ENCODE peak calls at places on chromosomes 13 and 19, in nine cellular contexts. One of them, this sample, is unnamed.

GRCh38 chr19:42279148-42279901 is 10.3 kb downstream of the CIC start:
- DNase-seq in ovary: no peak
- DNase-seq in KG1: peak
- DNase-seq in stimulated activated CD4-positive, alpha-beta T cell treated with anti-CD3 and anti-CD28 coated beads, Interleukin-4, amount 100 ng/mL, for 1 hour: no peak
- DNase-seq in activated effector memory CD4-positive, alpha-beta T cell treated with anti-CD3 and anti-CD28 coated beads, Interleukin-2, amount 50 U/mL, for 16 hours: peak
- DNase-seq in stimulated activated CD8-positive, alpha-beta memory T cell treated with anti-CD3 and anti-CD28 coated beads, Interleukin-4, amount 100 ng/mL, for 1 hour: no peak
- DNase-seq in effector CD8-positive, alpha-beta T cell: no peak
- DNase-seq in T1000: no peak
- DNase-seq in neuronal stem cell: no peak
- DNase-seq in this sample: no peak

GRCh38 chr13:53052675-53053074 is 24.1 kb downstream of the OLFM4 start:
- DNase-seq in ovary: no peak
- DNase-seq in KG1: no peak
- DNase-seq in stimulated activated CD4-positive, alpha-beta T cell treated with anti-CD3 and anti-CD28 coated beads, Interleukin-4, amount 100 ng/mL, for 1 hour: no peak
- DNase-seq in activated effector memory CD4-positive, alpha-beta T cell treated with anti-CD3 and anti-CD28 coated beads, Interleukin-2, amount 50 U/mL, for 16 hours: no peak
- DNase-seq in stimulated activated CD8-positive, alpha-beta memory T cell treated with anti-CD3 and anti-CD28 coated beads, Interleukin-4, amount 100 ng/mL, for 1 hour: no peak
- DNase-seq in effector CD8-positive, alpha-beta T cell: no peak
- DNase-seq in T1000: no peak
- DNase-seq in neuronal stem cell: no peak
- DNase-seq in this sample: no peak

GRCh38 chr13:110268061-110268460 is 38.9 kb downstream of the COL4A1 start:
- DNase-seq in ovary: no peak
- DNase-seq in KG1: no peak
- DNase-seq in stimulated activated CD4-positive, alpha-beta T cell treated with anti-CD3 and anti-CD28 coated beads, Interleukin-4, amount 100 ng/mL, for 1 hour: no peak
- DNase-seq in activated effector memory CD4-positive, alpha-beta T cell treated with anti-CD3 and anti-CD28 coated beads, Interleukin-2, amount 50 U/mL, for 16 hours: no peak
- DNase-seq in stimulated activated CD8-positive, alpha-beta memory T cell treated with anti-CD3 and anti-CD28 coated beads, Interleukin-4, amount 100 ng/mL, for 1 hour: no peak
- DNase-seq in effector CD8-positive, alpha-beta T cell: no peak
- DNase-seq in T1000: no peak
- DNase-seq in neuronal stem cell: no peak
- DNase-seq in this sample: peak

GRCh38 chr19:34336781-34337271 is 28.2 kb upstream of the GPI start:
- DNase-seq in ovary: no peak
- DNase-seq in KG1: peak
- DNase-seq in stimulated activated CD4-positive, alpha-beta T cell treated with anti-CD3 and anti-CD28 coated beads, Interleukin-4, amount 100 ng/mL, for 1 hour: peak
- DNase-seq in activated effector memory CD4-positive, alpha-beta T cell treated with anti-CD3 and anti-CD28 coated beads, Interleukin-2, amount 50 U/mL, for 16 hours: peak
- DNase-seq in stimulated activated CD8-positive, alpha-beta memory T cell treated with anti-CD3 and anti-CD28 coated beads, Interleukin-4, amount 100 ng/mL, for 1 hour: no peak
- DNase-seq in effector CD8-positive, alpha-beta T cell: peak
- DNase-seq in T1000: no peak
- DNase-seq in neuronal stem cell: no peak
- DNase-seq in this sample: no peak

GRCh38 chr19:10013316-10013715 is at the start of gene RDH8:
- DNase-seq in ovary: no peak
- DNase-seq in KG1: no peak
- DNase-seq in stimulated activated CD4-positive, alpha-beta T cell treated with anti-CD3 and anti-CD28 coated beads, Interleukin-4, amount 100 ng/mL, for 1 hour: no peak
- DNase-seq in activated effector memory CD4-positive, alpha-beta T cell treated with anti-CD3 and anti-CD28 coated beads, Interleukin-2, amount 50 U/mL, for 16 hours: no peak
- DNase-seq in stimulated activated CD8-positive, alpha-beta memory T cell treated with anti-CD3 and anti-CD28 coated beads, Interleukin-4, amount 100 ng/mL, for 1 hour: no peak
- DNase-seq in effector CD8-positive, alpha-beta T cell: no peak
- DNase-seq in T1000: no peak
- DNase-seq in neuronal stem cell: no peak
- DNase-seq in this sample: no peak

GRCh38 chr19:13459351-13459750 is 46.9 kb downstream of the CACNA1A start:
- DNase-seq in ovary: no peak
- DNase-seq in KG1: no peak
- DNase-seq in stimulated activated CD4-positive, alpha-beta T cell treated with anti-CD3 and anti-CD28 coated beads, Interleukin-4, amount 100 ng/mL, for 1 hour: no peak
- DNase-seq in activated effector memory CD4-positive, alpha-beta T cell treated with anti-CD3 and anti-CD28 coated beads, Interleukin-2, amount 50 U/mL, for 16 hours: no peak
- DNase-seq in stimulated activated CD8-positive, alpha-beta memory T cell treated with anti-CD3 and anti-CD28 coated beads, Interleukin-4, amount 100 ng/mL, for 1 hour: no peak
- DNase-seq in effector CD8-positive, alpha-beta T cell: no peak
- DNase-seq in T1000: no peak
- DNase-seq in neuronal stem cell: peak
- DNase-seq in this sample: no peak

GRCh38 chr19:49889687-49890348 is 6.9 kb downstream of the IL4I1 start:
- DNase-seq in ovary: peak
- DNase-seq in KG1: no peak
- DNase-seq in stimulated activated CD4-positive, alpha-beta T cell treated with anti-CD3 and anti-CD28 coated beads, Interleukin-4, amount 100 ng/mL, for 1 hour: peak
- DNase-seq in activated effector memory CD4-positive, alpha-beta T cell treated with anti-CD3 and anti-CD28 coated beads, Interleukin-2, amount 50 U/mL, for 16 hours: peak
- DNase-seq in stimulated activated CD8-positive, alpha-beta memory T cell treated with anti-CD3 and anti-CD28 coated beads, Interleukin-4, amount 100 ng/mL, for 1 hour: peak
- DNase-seq in effector CD8-positive, alpha-beta T cell: peak
- DNase-seq in T1000: no peak
- DNase-seq in neuronal stem cell: peak
- DNase-seq in this sample: peak

GRCh38 chr13:79448413-79448812 is 32.5 kb upstream of the NDFIP2 start:
- DNase-seq in ovary: no peak
- DNase-seq in KG1: no peak
- DNase-seq in stimulated activated CD4-positive, alpha-beta T cell treated with anti-CD3 and anti-CD28 coated beads, Interleukin-4, amount 100 ng/mL, for 1 hour: no peak
- DNase-seq in activated effector memory CD4-positive, alpha-beta T cell treated with anti-CD3 and anti-CD28 coated beads, Interleukin-2, amount 50 U/mL, for 16 hours: no peak
- DNase-seq in stimulated activated CD8-positive, alpha-beta memory T cell treated with anti-CD3 and anti-CD28 coated beads, Interleukin-4, amount 100 ng/mL, for 1 hour: no peak
- DNase-seq in effector CD8-positive, alpha-beta T cell: no peak
- DNase-seq in T1000: no peak
- DNase-seq in neuronal stem cell: no peak
- DNase-seq in this sample: no peak

GRCh38 chr19:32767951-32768679 is 48.5 kb downstream of the TDRD12 start:
- DNase-seq in ovary: no peak
- DNase-seq in KG1: no peak
- DNase-seq in stimulated activated CD4-positive, alpha-beta T cell treated with anti-CD3 and anti-CD28 coated beads, Interleukin-4, amount 100 ng/mL, for 1 hour: no peak
- DNase-seq in activated effector memory CD4-positive, alpha-beta T cell treated with anti-CD3 and anti-CD28 coated beads, Interleukin-2, amount 50 U/mL, for 16 hours: no peak
- DNase-seq in stimulated activated CD8-positive, alpha-beta memory T cell treated with anti-CD3 and anti-CD28 coated beads, Interleukin-4, amount 100 ng/mL, for 1 hour: no peak
- DNase-seq in effector CD8-positive, alpha-beta T cell: no peak
- DNase-seq in T1000: no peak
- DNase-seq in neuronal stem cell: no peak
- DNase-seq in this sample: no peak

GRCh38 chr13:102799544-102800144 is 725 bp downstream of the BIVM start:
- DNase-seq in ovary: peak
- DNase-seq in KG1: no peak
- DNase-seq in stimulated activated CD4-positive, alpha-beta T cell treated with anti-CD3 and anti-CD28 coated beads, Interleukin-4, amount 100 ng/mL, for 1 hour: no peak
- DNase-seq in activated effector memory CD4-positive, alpha-beta T cell treated with anti-CD3 and anti-CD28 coated beads, Interleukin-2, amount 50 U/mL, for 16 hours: no peak
- DNase-seq in stimulated activated CD8-positive, alpha-beta memory T cell treated with anti-CD3 and anti-CD28 coated beads, Interleukin-4, amount 100 ng/mL, for 1 hour: no peak
- DNase-seq in effector CD8-positive, alpha-beta T cell: no peak
- DNase-seq in T1000: no peak
- DNase-seq in neuronal stem cell: peak
- DNase-seq in this sample: no peak

GRCh38 chr19:23762884-23763711 is 4.4 kb upstream of the ZNF681 start:
- DNase-seq in ovary: peak
- DNase-seq in KG1: peak
- DNase-seq in stimulated activated CD4-positive, alpha-beta T cell treated with anti-CD3 and anti-CD28 coated beads, Interleukin-4, amount 100 ng/mL, for 1 hour: peak
- DNase-seq in activated effector memory CD4-positive, alpha-beta T cell treated with anti-CD3 and anti-CD28 coated beads, Interleukin-2, amount 50 U/mL, for 16 hours: peak
- DNase-seq in stimulated activated CD8-positive, alpha-beta memory T cell treated with anti-CD3 and anti-CD28 coated beads, Interleukin-4, amount 100 ng/mL, for 1 hour: peak
- DNase-seq in effector CD8-positive, alpha-beta T cell: peak
- DNase-seq in T1000: peak
- DNase-seq in neuronal stem cell: peak
- DNase-seq in this sample: peak

GRCh38 chr13:97340399-97340798 is 93.6 kb upstream of the RAP2A start:
- DNase-seq in ovary: no peak
- DNase-seq in KG1: no peak
- DNase-seq in stimulated activated CD4-positive, alpha-beta T cell treated with anti-CD3 and anti-CD28 coated beads, Interleukin-4, amount 100 ng/mL, for 1 hour: no peak
- DNase-seq in activated effector memory CD4-positive, alpha-beta T cell treated with anti-CD3 and anti-CD28 coated beads, Interleukin-2, amount 50 U/mL, for 16 hours: no peak
- DNase-seq in stimulated activated CD8-positive, alpha-beta memory T cell treated with anti-CD3 and anti-CD28 coated beads, Interleukin-4, amount 100 ng/mL, for 1 hour: no peak
- DNase-seq in effector CD8-positive, alpha-beta T cell: no peak
- DNase-seq in T1000: no peak
- DNase-seq in neuronal stem cell: no peak
- DNase-seq in this sample: no peak

GRCh38 chr13:109835321-109835720 is 48.9 kb upstream of the IRS2 start:
- DNase-seq in ovary: no peak
- DNase-seq in KG1: no peak
- DNase-seq in stimulated activated CD4-positive, alpha-beta T cell treated with anti-CD3 and anti-CD28 coated beads, Interleukin-4, amount 100 ng/mL, for 1 hour: no peak
- DNase-seq in activated effector memory CD4-positive, alpha-beta T cell treated with anti-CD3 and anti-CD28 coated beads, Interleukin-2, amount 50 U/mL, for 16 hours: no peak
- DNase-seq in stimulated activated CD8-positive, alpha-beta memory T cell treated with anti-CD3 and anti-CD28 coated beads, Interleukin-4, amount 100 ng/mL, for 1 hour: no peak
- DNase-seq in effector CD8-positive, alpha-beta T cell: no peak
- DNase-seq in T1000: no peak
- DNase-seq in neuronal stem cell: no peak
- DNase-seq in this sample: no peak

GRCh38 chr19:48395499-48395898 is 2.0 kb downstream of the GRIN2D start:
- DNase-seq in ovary: no peak
- DNase-seq in KG1: no peak
- DNase-seq in stimulated activated CD4-positive, alpha-beta T cell treated with anti-CD3 and anti-CD28 coated beads, Interleukin-4, amount 100 ng/mL, for 1 hour: no peak
- DNase-seq in activated effector memory CD4-positive, alpha-beta T cell treated with anti-CD3 and anti-CD28 coated beads, Interleukin-2, amount 50 U/mL, for 16 hours: no peak
- DNase-seq in stimulated activated CD8-positive, alpha-beta memory T cell treated with anti-CD3 and anti-CD28 coated beads, Interleukin-4, amount 100 ng/mL, for 1 hour: no peak
- DNase-seq in effector CD8-positive, alpha-beta T cell: no peak
- DNase-seq in T1000: no peak
- DNase-seq in neuronal stem cell: no peak
- DNase-seq in this sample: no peak

GRCh38 chr19:294819-295686 is 3.9 kb upstream of the PLPP2 start:
- DNase-seq in ovary: no peak
- DNase-seq in KG1: no peak
- DNase-seq in stimulated activated CD4-positive, alpha-beta T cell treated with anti-CD3 and anti-CD28 coated beads, Interleukin-4, amount 100 ng/mL, for 1 hour: peak
- DNase-seq in activated effector memory CD4-positive, alpha-beta T cell treated with anti-CD3 and anti-CD28 coated beads, Interleukin-2, amount 50 U/mL, for 16 hours: peak
- DNase-seq in stimulated activated CD8-positive, alpha-beta memory T cell treated with anti-CD3 and anti-CD28 coated beads, Interleukin-4, amount 100 ng/mL, for 1 hour: no peak
- DNase-seq in effector CD8-positive, alpha-beta T cell: peak
- DNase-seq in T1000: no peak
- DNase-seq in neuronal stem cell: no peak
- DNase-seq in this sample: peak

GRCh38 chr19:13804830-13805683 is 9.8 kb downstream of the ZSWIM4 start:
- DNase-seq in ovary: no peak
- DNase-seq in KG1: no peak
- DNase-seq in stimulated activated CD4-positive, alpha-beta T cell treated with anti-CD3 and anti-CD28 coated beads, Interleukin-4, amount 100 ng/mL, for 1 hour: no peak
- DNase-seq in activated effector memory CD4-positive, alpha-beta T cell treated with anti-CD3 and anti-CD28 coated beads, Interleukin-2, amount 50 U/mL, for 16 hours: no peak
- DNase-seq in stimulated activated CD8-positive, alpha-beta memory T cell treated with anti-CD3 and anti-CD28 coated beads, Interleukin-4, amount 100 ng/mL, for 1 hour: no peak
- DNase-seq in effector CD8-positive, alpha-beta T cell: no peak
- DNase-seq in T1000: no peak
- DNase-seq in neuronal stem cell: no peak
- DNase-seq in this sample: no peak

GRCh38 chr19:13163609-13164364 is 13.6 kb downstream of the IER2 start:
- DNase-seq in ovary: peak
- DNase-seq in KG1: no peak
- DNase-seq in stimulated activated CD4-positive, alpha-beta T cell treated with anti-CD3 and anti-CD28 coated beads, Interleukin-4, amount 100 ng/mL, for 1 hour: peak
- DNase-seq in activated effector memory CD4-positive, alpha-beta T cell treated with anti-CD3 and anti-CD28 coated beads, Interleukin-2, amount 50 U/mL, for 16 hours: peak
- DNase-seq in stimulated activated CD8-positive, alpha-beta memory T cell treated with anti-CD3 and anti-CD28 coated beads, Interleukin-4, amount 100 ng/mL, for 1 hour: no peak
- DNase-seq in effector CD8-positive, alpha-beta T cell: peak
- DNase-seq in T1000: peak
- DNase-seq in neuronal stem cell: peak
- DNase-seq in this sample: peak

GRCh38 chr13:72651196-72651595 is 76.2 kb downstream of the MZT1 start:
- DNase-seq in ovary: no peak
- DNase-seq in KG1: no peak
- DNase-seq in stimulated activated CD4-positive, alpha-beta T cell treated with anti-CD3 and anti-CD28 coated beads, Interleukin-4, amount 100 ng/mL, for 1 hour: no peak
- DNase-seq in activated effector memory CD4-positive, alpha-beta T cell treated with anti-CD3 and anti-CD28 coated beads, Interleukin-2, amount 50 U/mL, for 16 hours: no peak
- DNase-seq in stimulated activated CD8-positive, alpha-beta memory T cell treated with anti-CD3 and anti-CD28 coated beads, Interleukin-4, amount 100 ng/mL, for 1 hour: no peak
- DNase-seq in effector CD8-positive, alpha-beta T cell: no peak
- DNase-seq in T1000: no peak
- DNase-seq in neuronal stem cell: peak
- DNase-seq in this sample: no peak

GRCh38 chr13:73248711-73249580 is 190.1 kb downstream of the KLF5 start:
- DNase-seq in ovary: peak
- DNase-seq in KG1: no peak
- DNase-seq in stimulated activated CD4-positive, alpha-beta T cell treated with anti-CD3 and anti-CD28 coated beads, Interleukin-4, amount 100 ng/mL, for 1 hour: no peak
- DNase-seq in activated effector memory CD4-positive, alpha-beta T cell treated with anti-CD3 and anti-CD28 coated beads, Interleukin-2, amount 50 U/mL, for 16 hours: no peak
- DNase-seq in stimulated activated CD8-positive, alpha-beta memory T cell treated with anti-CD3 and anti-CD28 coated beads, Interleukin-4, amount 100 ng/mL, for 1 hour: no peak
- DNase-seq in effector CD8-positive, alpha-beta T cell: no peak
- DNase-seq in T1000: no peak
- DNase-seq in neuronal stem cell: no peak
- DNase-seq in this sample: no peak

GRCh38 chr19:736125-736524 is 14.8 kb upstream of the MISP start:
- DNase-seq in ovary: peak
- DNase-seq in KG1: no peak
- DNase-seq in stimulated activated CD4-positive, alpha-beta T cell treated with anti-CD3 and anti-CD28 coated beads, Interleukin-4, amount 100 ng/mL, for 1 hour: no peak
- DNase-seq in activated effector memory CD4-positive, alpha-beta T cell treated with anti-CD3 and anti-CD28 coated beads, Interleukin-2, amount 50 U/mL, for 16 hours: no peak
- DNase-seq in stimulated activated CD8-positive, alpha-beta memory T cell treated with anti-CD3 and anti-CD28 coated beads, Interleukin-4, amount 100 ng/mL, for 1 hour: no peak
- DNase-seq in effector CD8-positive, alpha-beta T cell: no peak
- DNase-seq in T1000: no peak
- DNase-seq in neuronal stem cell: no peak
- DNase-seq in this sample: no peak

GRCh38 chr13:76884167-76884566 is 2.0 kb downstream of the KCTD12 start:
- DNase-seq in ovary: peak
- DNase-seq in KG1: no peak
- DNase-seq in stimulated activated CD4-positive, alpha-beta T cell treated with anti-CD3 and anti-CD28 coated beads, Interleukin-4, amount 100 ng/mL, for 1 hour: peak
- DNase-seq in activated effector memory CD4-positive, alpha-beta T cell treated with anti-CD3 and anti-CD28 coated beads, Interleukin-2, amount 50 U/mL, for 16 hours: no peak
- DNase-seq in stimulated activated CD8-positive, alpha-beta memory T cell treated with anti-CD3 and anti-CD28 coated beads, Interleukin-4, amount 100 ng/mL, for 1 hour: no peak
- DNase-seq in effector CD8-positive, alpha-beta T cell: no peak
- DNase-seq in T1000: no peak
- DNase-seq in neuronal stem cell: no peak
- DNase-seq in this sample: no peak

GRCh38 chr19:48969276-48970138 is 4.4 kb downstream of the FTL start:
- DNase-seq in ovary: no peak
- DNase-seq in KG1: no peak
- DNase-seq in stimulated activated CD4-positive, alpha-beta T cell treated with anti-CD3 and anti-CD28 coated beads, Interleukin-4, amount 100 ng/mL, for 1 hour: no peak
- DNase-seq in activated effector memory CD4-positive, alpha-beta T cell treated with anti-CD3 and anti-CD28 coated beads, Interleukin-2, amount 50 U/mL, for 16 hours: no peak
- DNase-seq in stimulated activated CD8-positive, alpha-beta memory T cell treated with anti-CD3 and anti-CD28 coated beads, Interleukin-4, amount 100 ng/mL, for 1 hour: no peak
- DNase-seq in effector CD8-positive, alpha-beta T cell: no peak
- DNase-seq in T1000: no peak
- DNase-seq in neuronal stem cell: no peak
- DNase-seq in this sample: no peak

GRCh38 chr13:109744512-109745051 is 41.8 kb downstream of the IRS2 start:
- DNase-seq in ovary: peak
- DNase-seq in KG1: no peak
- DNase-seq in stimulated activated CD4-positive, alpha-beta T cell treated with anti-CD3 and anti-CD28 coated beads, Interleukin-4, amount 100 ng/mL, for 1 hour: no peak
- DNase-seq in activated effector memory CD4-positive, alpha-beta T cell treated with anti-CD3 and anti-CD28 coated beads, Interleukin-2, amount 50 U/mL, for 16 hours: no peak
- DNase-seq in stimulated activated CD8-positive, alpha-beta memory T cell treated with anti-CD3 and anti-CD28 coated beads, Interleukin-4, amount 100 ng/mL, for 1 hour: no peak
- DNase-seq in effector CD8-positive, alpha-beta T cell: no peak
- DNase-seq in T1000: peak
- DNase-seq in neuronal stem cell: no peak
- DNase-seq in this sample: no peak

GRCh38 chr13:113990321-113990837 is 16.5 kb upstream of the C13orf46 start:
- DNase-seq in ovary: no peak
- DNase-seq in KG1: no peak
- DNase-seq in stimulated activated CD4-positive, alpha-beta T cell treated with anti-CD3 and anti-CD28 coated beads, Interleukin-4, amount 100 ng/mL, for 1 hour: no peak
- DNase-seq in activated effector memory CD4-positive, alpha-beta T cell treated with anti-CD3 and anti-CD28 coated beads, Interleukin-2, amount 50 U/mL, for 16 hours: peak
- DNase-seq in stimulated activated CD8-positive, alpha-beta memory T cell treated with anti-CD3 and anti-CD28 coated beads, Interleukin-4, amount 100 ng/mL, for 1 hour: no peak
- DNase-seq in effector CD8-positive, alpha-beta T cell: no peak
- DNase-seq in T1000: no peak
- DNase-seq in neuronal stem cell: no peak
- DNase-seq in this sample: no peak

GRCh38 chr19:14459703-14460102 is 15.5 kb downstream of the PTGER1 start:
- DNase-seq in ovary: no peak
- DNase-seq in KG1: no peak
- DNase-seq in stimulated activated CD4-positive, alpha-beta T cell treated with anti-CD3 and anti-CD28 coated beads, Interleukin-4, amount 100 ng/mL, for 1 hour: no peak
- DNase-seq in activated effector memory CD4-positive, alpha-beta T cell treated with anti-CD3 and anti-CD28 coated beads, Interleukin-2, amount 50 U/mL, for 16 hours: no peak
- DNase-seq in stimulated activated CD8-positive, alpha-beta memory T cell treated with anti-CD3 and anti-CD28 coated beads, Interleukin-4, amount 100 ng/mL, for 1 hour: no peak
- DNase-seq in effector CD8-positive, alpha-beta T cell: no peak
- DNase-seq in T1000: no peak
- DNase-seq in neuronal stem cell: no peak
- DNase-seq in this sample: no peak

GRCh38 chr19:47057328-47057727 is 8.9 kb upstream of the TMEM160 start:
- DNase-seq in ovary: no peak
- DNase-seq in KG1: no peak
- DNase-seq in stimulated activated CD4-positive, alpha-beta T cell treated with anti-CD3 and anti-CD28 coated beads, Interleukin-4, amount 100 ng/mL, for 1 hour: no peak
- DNase-seq in activated effector memory CD4-positive, alpha-beta T cell treated with anti-CD3 and anti-CD28 coated beads, Interleukin-2, amount 50 U/mL, for 16 hours: no peak
- DNase-seq in stimulated activated CD8-positive, alpha-beta memory T cell treated with anti-CD3 and anti-CD28 coated beads, Interleukin-4, amount 100 ng/mL, for 1 hour: no peak
- DNase-seq in effector CD8-positive, alpha-beta T cell: no peak
- DNase-seq in T1000: no peak
- DNase-seq in neuronal stem cell: no peak
- DNase-seq in this sample: no peak

GRCh38 chr13:84940167-84940566 is 859.1 kb downstream of the SLITRK6 start:
- DNase-seq in ovary: no peak
- DNase-seq in KG1: no peak
- DNase-seq in stimulated activated CD4-positive, alpha-beta T cell treated with anti-CD3 and anti-CD28 coated beads, Interleukin-4, amount 100 ng/mL, for 1 hour: no peak
- DNase-seq in activated effector memory CD4-positive, alpha-beta T cell treated with anti-CD3 and anti-CD28 coated beads, Interleukin-2, amount 50 U/mL, for 16 hours: no peak
- DNase-seq in stimulated activated CD8-positive, alpha-beta memory T cell treated with anti-CD3 and anti-CD28 coated beads, Interleukin-4, amount 100 ng/mL, for 1 hour: no peak
- DNase-seq in effector CD8-positive, alpha-beta T cell: no peak
- DNase-seq in T1000: no peak
- DNase-seq in neuronal stem cell: no peak
- DNase-seq in this sample: no peak

GRCh38 chr13:33735276-33735675 is 82.7 kb upstream of the RFC3 start:
- DNase-seq in ovary: no peak
- DNase-seq in KG1: no peak
- DNase-seq in stimulated activated CD4-positive, alpha-beta T cell treated with anti-CD3 and anti-CD28 coated beads, Interleukin-4, amount 100 ng/mL, for 1 hour: no peak
- DNase-seq in activated effector memory CD4-positive, alpha-beta T cell treated with anti-CD3 and anti-CD28 coated beads, Interleukin-2, amount 50 U/mL, for 16 hours: no peak
- DNase-seq in stimulated activated CD8-positive, alpha-beta memory T cell treated with anti-CD3 and anti-CD28 coated beads, Interleukin-4, amount 100 ng/mL, for 1 hour: no peak
- DNase-seq in effector CD8-positive, alpha-beta T cell: no peak
- DNase-seq in T1000: no peak
- DNase-seq in neuronal stem cell: no peak
- DNase-seq in this sample: no peak

GRCh38 chr13:105634059-105634458 is 901.4 kb downstream of the EFNB2 start:
- DNase-seq in ovary: no peak
- DNase-seq in KG1: no peak
- DNase-seq in stimulated activated CD4-positive, alpha-beta T cell treated with anti-CD3 and anti-CD28 coated beads, Interleukin-4, amount 100 ng/mL, for 1 hour: no peak
- DNase-seq in activated effector memory CD4-positive, alpha-beta T cell treated with anti-CD3 and anti-CD28 coated beads, Interleukin-2, amount 50 U/mL, for 16 hours: no peak
- DNase-seq in stimulated activated CD8-positive, alpha-beta memory T cell treated with anti-CD3 and anti-CD28 coated beads, Interleukin-4, amount 100 ng/mL, for 1 hour: no peak
- DNase-seq in effector CD8-positive, alpha-beta T cell: no peak
- DNase-seq in T1000: no peak
- DNase-seq in neuronal stem cell: no peak
- DNase-seq in this sample: no peak

GRCh38 chr13:101875717-101876393 is 423.4 kb downstream of the ITGBL1 start:
- DNase-seq in ovary: no peak
- DNase-seq in KG1: no peak
- DNase-seq in stimulated activated CD4-positive, alpha-beta T cell treated with anti-CD3 and anti-CD28 coated beads, Interleukin-4, amount 100 ng/mL, for 1 hour: no peak
- DNase-seq in activated effector memory CD4-positive, alpha-beta T cell treated with anti-CD3 and anti-CD28 coated beads, Interleukin-2, amount 50 U/mL, for 16 hours: no peak
- DNase-seq in stimulated activated CD8-positive, alpha-beta memory T cell treated with anti-CD3 and anti-CD28 coated beads, Interleukin-4, amount 100 ng/mL, for 1 hour: no peak
- DNase-seq in effector CD8-positive, alpha-beta T cell: no peak
- DNase-seq in T1000: peak
- DNase-seq in neuronal stem cell: no peak
- DNase-seq in this sample: no peak

GRCh38 chr19:58558066-58558622 is at the start of gene UBE2M:
- DNase-seq in ovary: peak
- DNase-seq in KG1: no peak
- DNase-seq in stimulated activated CD4-positive, alpha-beta T cell treated with anti-CD3 and anti-CD28 coated beads, Interleukin-4, amount 100 ng/mL, for 1 hour: peak
- DNase-seq in activated effector memory CD4-positive, alpha-beta T cell treated with anti-CD3 and anti-CD28 coated beads, Interleukin-2, amount 50 U/mL, for 16 hours: peak
- DNase-seq in stimulated activated CD8-positive, alpha-beta memory T cell treated with anti-CD3 and anti-CD28 coated beads, Interleukin-4, amount 100 ng/mL, for 1 hour: no peak
- DNase-seq in effector CD8-positive, alpha-beta T cell: no peak
- DNase-seq in T1000: no peak
- DNase-seq in neuronal stem cell: no peak
- DNase-seq in this sample: no peak

This sample was measured in Peyer's patch.